ENCODE peak calls at places on chromosomes 1 and 21, in eight cellular contexts. K, T, L, O, C, W, N and Z are unnamed samples.
A peak's percentile ranks its signal among the peaks of the same experiment; 100 is the strongest.

GRCh38 chr1:206890690-206891089 is 6.6 kb upstream of the IL24 start:
- DNase-seq in K (peak; percentile 65), T (no peak), L (no peak), O (no peak), C (no peak), W (no peak), N (no peak), Z (no peak)

GRCh38 chr21:22145555-22145954 is 1147.3 kb downstream of the NCAM2 start:
- DNase-seq in K (no peak), T (no peak), L (no peak), O (no peak), C (no peak), W (no peak), N (no peak), Z (no peak)

GRCh38 chr1:16122916-16123315 is 33.0 kb downstream of the EPHA2 start:
- DNase-seq in K (peak; percentile 90), T (no peak), L (peak; percentile 33), O (no peak), C (peak; percentile 41), W (peak; percentile 59), N (peak; percentile 80), Z (peak; percentile 81)

GRCh38 chr1:35644204-35644603 is 2.9 kb upstream of the PSMB2 start:
- DNase-seq in K (no peak), T (no peak), L (no peak), O (no peak), C (no peak), W (no peak), N (no peak), Z (no peak)

GRCh38 chr21:17454315-17455027 is 58.4 kb upstream of the CXADR start:
- DNase-seq in K (peak; percentile 90), T (peak; percentile 20), L (no peak), O (no peak), C (peak; percentile 44), W (peak; percentile 27), N (no peak), Z (peak; percentile 39)

GRCh38 chr1:4754816-4755215 is 100.4 kb downstream of the AJAP1 start:
- DNase-seq in K (no peak), T (no peak), L (no peak), O (no peak), C (no peak), W (no peak), N (no peak), Z (no peak)

GRCh38 chr21:45780647-45781046 is 137.1 kb downstream of the PCBP3 start:
- DNase-seq in K (no peak), T (no peak), L (no peak), O (no peak), C (no peak), W (no peak), N (no peak), Z (no peak)

GRCh38 chr21:42515708-42516502 is 2.3 kb downstream of the SLC37A1 start:
- DNase-seq in K (no peak), T (no peak), L (no peak), O (peak; percentile 43), C (no peak), W (no peak), N (no peak), Z (no peak)

GRCh38 chr1:110585426-110585825 is 20.7 kb downstream of the KCNA2 start:
- DNase-seq in K (no peak), T (no peak), L (no peak), O (no peak), C (no peak), W (no peak), N (no peak), Z (no peak)

GRCh38 chr1:82284213-82284612 is 483.5 kb downstream of the ADGRL2 start:
- DNase-seq in K (no peak), T (no peak), L (no peak), O (no peak), C (no peak), W (no peak), N (no peak), Z (no peak)

GRCh38 chr1:99465176-99465900 is 180.6 kb upstream of the PALMD start:
- DNase-seq in K (peak; percentile 61), T (no peak), L (no peak), O (no peak), C (no peak), W (no peak), N (peak; percentile 27), Z (peak; percentile 12)

GRCh38 chr1:200053639-200054038 is 26.1 kb downstream of the NR5A2 start:
- DNase-seq in K (no peak), T (no peak), L (no peak), O (no peak), C (no peak), W (no peak), N (no peak), Z (no peak)

GRCh38 chr1:244006961-244007360 is 44.1 kb upstream of the ZBTB18 start:
- DNase-seq in K (no peak), T (no peak), L (no peak), O (no peak), C (no peak), W (no peak), N (no peak), Z (no peak)

GRCh38 chr1:24203404-24203803 is 16.3 kb upstream of the IFNLR1 start:
- DNase-seq in K (no peak), T (no peak), L (no peak), O (no peak), C (no peak), W (no peak), N (no peak), Z (no peak)